ENCODE peak calls at places on chromosomes 1 and 21, in six cellular contexts. One of them, this sample, is unnamed.

GRCh38 chr1:42928859-42929258 is 29.8 kb downstream of the SLC2A1 start:
- DNase-seq in stimulated activated naive CD8-positive, alpha-beta T cell treated with anti-CD3 and anti-CD28 coated beads, Interleukin-15, Interleukin-2, amounts not matched to agents 100 U/mL and 50 U/mL, for 24 hours: no peak
- DNase-seq in NCI-H748 treated with DMSO at 0.1 percent for 48 hours: no peak
- DNase-seq in CD8-positive, alpha-beta T cell: no peak
- DNase-seq in stimulated activated effector memory CD8-positive, alpha-beta T cell treated with anti-CD3 and anti-CD28 coated beads, Interleukin-12 subunit alpha, Interleukin-12 subunit beta, amount 100 ng/mL, for 72 hours: no peak
- DNase-seq in RPMI7951: no peak
- DNase-seq in this sample: no peak

GRCh38 chr1:8026976-8027747 is 1.1 kb upstream of the ERRFI1 start:
- DNase-seq in stimulated activated naive CD8-positive, alpha-beta T cell treated with anti-CD3 and anti-CD28 coated beads, Interleukin-15, Interleukin-2, amounts not matched to agents 100 U/mL and 50 U/mL, for 24 hours: no peak
- DNase-seq in NCI-H748 treated with DMSO at 0.1 percent for 48 hours: no peak
- DNase-seq in CD8-positive, alpha-beta T cell: no peak
- DNase-seq in stimulated activated effector memory CD8-positive, alpha-beta T cell treated with anti-CD3 and anti-CD28 coated beads, Interleukin-12 subunit alpha, Interleukin-12 subunit beta, amount 100 ng/mL, for 72 hours: no peak
- DNase-seq in RPMI7951: no peak
- DNase-seq in this sample: peak

GRCh38 chr1:230067871-230068814 is 1.1 kb downstream of the GALNT2 start:
- DNase-seq in stimulated activated naive CD8-positive, alpha-beta T cell treated with anti-CD3 and anti-CD28 coated beads, Interleukin-15, Interleukin-2, amounts not matched to agents 100 U/mL and 50 U/mL, for 24 hours: peak
- DNase-seq in NCI-H748 treated with DMSO at 0.1 percent for 48 hours: no peak
- DNase-seq in CD8-positive, alpha-beta T cell: no peak
- DNase-seq in stimulated activated effector memory CD8-positive, alpha-beta T cell treated with anti-CD3 and anti-CD28 coated beads, Interleukin-12 subunit alpha, Interleukin-12 subunit beta, amount 100 ng/mL, for 72 hours: peak
- DNase-seq in RPMI7951: peak
- DNase-seq in this sample: no peak

GRCh38 chr21:42460391-42461184 is 35.4 kb downstream of the RSPH1 start:
- DNase-seq in stimulated activated naive CD8-positive, alpha-beta T cell treated with anti-CD3 and anti-CD28 coated beads, Interleukin-15, Interleukin-2, amounts not matched to agents 100 U/mL and 50 U/mL, for 24 hours: peak
- DNase-seq in NCI-H748 treated with DMSO at 0.1 percent for 48 hours: peak
- DNase-seq in CD8-positive, alpha-beta T cell: peak
- DNase-seq in stimulated activated effector memory CD8-positive, alpha-beta T cell treated with anti-CD3 and anti-CD28 coated beads, Interleukin-12 subunit alpha, Interleukin-12 subunit beta, amount 100 ng/mL, for 72 hours: no peak
- DNase-seq in RPMI7951: peak
- DNase-seq in this sample: no peak

GRCh38 chr1:225447649-225448048 is 19.8 kb upstream of the LBR start:
- DNase-seq in stimulated activated naive CD8-positive, alpha-beta T cell treated with anti-CD3 and anti-CD28 coated beads, Interleukin-15, Interleukin-2, amounts not matched to agents 100 U/mL and 50 U/mL, for 24 hours: no peak
- DNase-seq in NCI-H748 treated with DMSO at 0.1 percent for 48 hours: no peak
- DNase-seq in CD8-positive, alpha-beta T cell: no peak
- DNase-seq in stimulated activated effector memory CD8-positive, alpha-beta T cell treated with anti-CD3 and anti-CD28 coated beads, Interleukin-12 subunit alpha, Interleukin-12 subunit beta, amount 100 ng/mL, for 72 hours: no peak
- DNase-seq in RPMI7951: no peak
- DNase-seq in this sample: no peak

GRCh38 chr1:186617860-186618780 is 62.1 kb downstream of the PTGS2 start:
- DNase-seq in stimulated activated naive CD8-positive, alpha-beta T cell treated with anti-CD3 and anti-CD28 coated beads, Interleukin-15, Interleukin-2, amounts not matched to agents 100 U/mL and 50 U/mL, for 24 hours: peak
- DNase-seq in NCI-H748 treated with DMSO at 0.1 percent for 48 hours: no peak
- DNase-seq in CD8-positive, alpha-beta T cell: peak
- DNase-seq in stimulated activated effector memory CD8-positive, alpha-beta T cell treated with anti-CD3 and anti-CD28 coated beads, Interleukin-12 subunit alpha, Interleukin-12 subunit beta, amount 100 ng/mL, for 72 hours: no peak
- DNase-seq in RPMI7951: peak
- DNase-seq in this sample: no peak

GRCh38 chr21:42547001-42547905 is 33.6 kb downstream of the SLC37A1 start:
- DNase-seq in stimulated activated naive CD8-positive, alpha-beta T cell treated with anti-CD3 and anti-CD28 coated beads, Interleukin-15, Interleukin-2, amounts not matched to agents 100 U/mL and 50 U/mL, for 24 hours: no peak
- DNase-seq in NCI-H748 treated with DMSO at 0.1 percent for 48 hours: no peak
- DNase-seq in CD8-positive, alpha-beta T cell: no peak
- DNase-seq in stimulated activated effector memory CD8-positive, alpha-beta T cell treated with anti-CD3 and anti-CD28 coated beads, Interleukin-12 subunit alpha, Interleukin-12 subunit beta, amount 100 ng/mL, for 72 hours: no peak
- DNase-seq in RPMI7951: no peak
- DNase-seq in this sample: no peak

GRCh38 chr1:3029991-3030662 is 8.9 kb downstream of the ACTRT2 start:
- DNase-seq in stimulated activated naive CD8-positive, alpha-beta T cell treated with anti-CD3 and anti-CD28 coated beads, Interleukin-15, Interleukin-2, amounts not matched to agents 100 U/mL and 50 U/mL, for 24 hours: no peak
- DNase-seq in NCI-H748 treated with DMSO at 0.1 percent for 48 hours: no peak
- DNase-seq in CD8-positive, alpha-beta T cell: no peak
- DNase-seq in stimulated activated effector memory CD8-positive, alpha-beta T cell treated with anti-CD3 and anti-CD28 coated beads, Interleukin-12 subunit alpha, Interleukin-12 subunit beta, amount 100 ng/mL, for 72 hours: no peak
- DNase-seq in RPMI7951: no peak
- DNase-seq in this sample: no peak

GRCh38 chr1:240888039-240888786 is 276.3 kb upstream of the GREM2 start:
- DNase-seq in stimulated activated naive CD8-positive, alpha-beta T cell treated with anti-CD3 and anti-CD28 coated beads, Interleukin-15, Interleukin-2, amounts not matched to agents 100 U/mL and 50 U/mL, for 24 hours: peak
- DNase-seq in NCI-H748 treated with DMSO at 0.1 percent for 48 hours: peak
- DNase-seq in CD8-positive, alpha-beta T cell: no peak
- DNase-seq in stimulated activated effector memory CD8-positive, alpha-beta T cell treated with anti-CD3 and anti-CD28 coated beads, Interleukin-12 subunit alpha, Interleukin-12 subunit beta, amount 100 ng/mL, for 72 hours: no peak
- DNase-seq in RPMI7951: no peak
- DNase-seq in this sample: no peak

GRCh38 chr1:224507771-224508523 is 73.3 kb upstream of the WDR26 start:
- DNase-seq in stimulated activated naive CD8-positive, alpha-beta T cell treated with anti-CD3 and anti-CD28 coated beads, Interleukin-15, Interleukin-2, amounts not matched to agents 100 U/mL and 50 U/mL, for 24 hours: no peak
- DNase-seq in NCI-H748 treated with DMSO at 0.1 percent for 48 hours: no peak
- DNase-seq in CD8-positive, alpha-beta T cell: no peak
- DNase-seq in stimulated activated effector memory CD8-positive, alpha-beta T cell treated with anti-CD3 and anti-CD28 coated beads, Interleukin-12 subunit alpha, Interleukin-12 subunit beta, amount 100 ng/mL, for 72 hours: no peak
- DNase-seq in RPMI7951: peak
- DNase-seq in this sample: no peak

GRCh38 chr1:187270256-187270655 is 441.5 kb downstream of the PLA2G4A start:
- DNase-seq in stimulated activated naive CD8-positive, alpha-beta T cell treated with anti-CD3 and anti-CD28 coated beads, Interleukin-15, Interleukin-2, amounts not matched to agents 100 U/mL and 50 U/mL, for 24 hours: no peak
- DNase-seq in NCI-H748 treated with DMSO at 0.1 percent for 48 hours: no peak
- DNase-seq in CD8-positive, alpha-beta T cell: no peak
- DNase-seq in stimulated activated effector memory CD8-positive, alpha-beta T cell treated with anti-CD3 and anti-CD28 coated beads, Interleukin-12 subunit alpha, Interleukin-12 subunit beta, amount 100 ng/mL, for 72 hours: no peak
- DNase-seq in RPMI7951: peak
- DNase-seq in this sample: no peak

GRCh38 chr1:61140778-61141177 is 58.4 kb downstream of the NFIA start:
- DNase-seq in stimulated activated naive CD8-positive, alpha-beta T cell treated with anti-CD3 and anti-CD28 coated beads, Interleukin-15, Interleukin-2, amounts not matched to agents 100 U/mL and 50 U/mL, for 24 hours: no peak
- DNase-seq in NCI-H748 treated with DMSO at 0.1 percent for 48 hours: no peak
- DNase-seq in CD8-positive, alpha-beta T cell: no peak
- DNase-seq in stimulated activated effector memory CD8-positive, alpha-beta T cell treated with anti-CD3 and anti-CD28 coated beads, Interleukin-12 subunit alpha, Interleukin-12 subunit beta, amount 100 ng/mL, for 72 hours: no peak
- DNase-seq in RPMI7951: no peak
- DNase-seq in this sample: no peak